ENCODE peak calls at places on chromosomes 4 and X, in nine cellular contexts. X is amniotic stem cell; N is neural crest cell; M is stimulated activated CD8-positive, alpha-beta memory T cell treated with anti-CD3 and anti-CD28 coated beads, Interleukin-4, amount 100 ng/mL, for 4 hours; O is neural progenitor cell; J is SK-N-MC; V is CD4-positive, alpha-beta memory T cell; Z is astrocyte of the spinal cord; C is RCC 7860. D is an unnamed sample.

GRCh38 chr4:140395668-140396067 is 22.2 kb downstream of the SCOC start:
- DNase-seq in X (no peak), N (no peak), M (no peak), O (no peak), J (no peak), V (no peak), Z (no peak), C (no peak), D (no peak)

GRCh38 chrX:130340271-130340670 is 552 bp downstream of the SLC25A14 start:
- DNase-seq in X (no peak), N (no peak), M (no peak), O (no peak), J (no peak), V (no peak), Z (no peak), C (no peak), D (no peak)

GRCh38 chrX:13647709-13648212 is 5.2 kb upstream of the TCEANC start:
- DNase-seq in X (no peak), N (no peak), M (peak; percentile 26), O (no peak), J (no peak), V (peak; percentile 38), Z (peak; percentile 55), C (peak; percentile 80), D (peak; percentile 10)

GRCh38 chrX:75038925-75039324 is 113.7 kb upstream of the NEXMIF start:
- DNase-seq in X (no peak), N (no peak), M (no peak), O (peak; percentile 2), J (no peak), V (peak; percentile 8), Z (no peak), C (no peak), D (peak; percentile 16)

GRCh38 chr4:100489316-100489715 is 28.5 kb downstream of the EMCN start:
- DNase-seq in X (no peak), N (no peak), M (no peak), O (no peak), J (no peak), V (no peak), Z (no peak), C (no peak), D (no peak)

GRCh38 chr4:39706334-39706733 is 8.4 kb downstream of the UBE2K start:
- DNase-seq in X (peak; percentile 29), N (no peak), M (no peak), O (no peak), J (no peak), V (no peak), Z (peak; percentile 74), C (peak; percentile 70), D (no peak)

GRCh38 chrX:30794497-30794896 is 94.6 kb downstream of the TAB3 start:
- DNase-seq in X (no peak), N (no peak), M (no peak), O (no peak), J (no peak), V (no peak), Z (no peak), C (no peak), D (no peak)

GRCh38 chrX:129983575-129984131 is 1.2 kb downstream of the BCORL1 start:
- DNase-seq in X (no peak), N (peak; percentile 21), M (no peak), O (peak; percentile 74), J (no peak), V (peak; percentile 10), Z (no peak), C (no peak), D (no peak)

GRCh38 chr4:184568770-184569169 is 80.5 kb downstream of the CASP3 start:
- DNase-seq in X (no peak), N (no peak), M (no peak), O (no peak), J (no peak), V (no peak), Z (no peak), C (no peak), D (no peak)

GRCh38 chr4:38869511-38869910 is 1.9 kb downstream of the FAM114A1 start:
- DNase-seq in X (peak; percentile 4), N (no peak), M (no peak), O (no peak), J (no peak), V (no peak), Z (no peak), C (no peak), D (no peak)

GRCh38 chr4:77538574-77539157 is 67.0 kb upstream of the CXCL13 start:
- DNase-seq in X (no peak), N (no peak), M (no peak), O (no peak), J (no peak), V (no peak), Z (peak; percentile 46), C (peak; percentile 75), D (no peak)

D was measured in activated CD4-positive, alpha-beta T cell treated with anti-CD3 and anti-CD28 coated beads, Interleukin-2, amount 10 ng/mL, durations not matched to agents 7 days and 5 days.